ENCODE peak calls at places on chromosomes 4 and X, in four cellular contexts. H, L, W and O are unnamed samples.

GRCh38 chrX:108245462-108245861 is 153.9 kb downstream of the ATG4A start:
- DNase-seq in H (no peak), L (no peak), W (no peak), O (no peak)

GRCh38 chr4:122531514-122531913 is 75.0 kb upstream of the IL2 start:
- DNase-seq in H (no peak), L (no peak), W (no peak), O (no peak)

GRCh38 chr4:107248571-107248970 is 212.5 kb upstream of the DKK2 start:
- DNase-seq in H (no peak), L (no peak), W (no peak), O (no peak)

GRCh38 chrX:40465735-40466551 is 114.8 kb upstream of the ATP6AP2 start:
- DNase-seq in H (no peak), L (no peak), W (peak), O (no peak)

GRCh38 chrX:102126863-102127262 is 1.4 kb downstream of the TCEAL2 start:
- DNase-seq in H (no peak), L (no peak), W (no peak), O (no peak)

GRCh38 chr4:124641715-124642380 is 70.7 kb downstream of the ANKRD50 start:
- DNase-seq in H (no peak), L (no peak), W (peak), O (no peak)

GRCh38 chr4:76546282-76547166 is 111.5 kb downstream of the SHROOM3 start:
- DNase-seq in H (no peak), L (no peak), W (peak), O (no peak)

GRCh38 chrX:137354851-137355250 is 211.1 kb upstream of the ZIC3 start:
- DNase-seq in H (no peak), L (no peak), W (no peak), O (no peak)

GRCh38 chrX:150507251-150507856 is 61.1 kb upstream of the MTM1 start:
- DNase-seq in H (no peak), L (peak), W (no peak), O (no peak)

GRCh38 chr4:111883557-111883999 is 261.7 kb upstream of the FAM241A start:
- DNase-seq in H (no peak), L (no peak), W (peak), O (no peak)

GRCh38 chr4:76420901-76421581 is at the start of gene CCDC158:
- DNase-seq in H (no peak), L (no peak), W (no peak), O (peak)

GRCh38 chr4:3022112-3022511 is 52.2 kb downstream of the HTT-AS start:
- DNase-seq in H (no peak), L (no peak), W (no peak), O (no peak)

GRCh38 chr4:141605425-141605856 is 30.9 kb upstream of the IL15 start:
- DNase-seq in H (no peak), L (no peak), W (no peak), O (no peak)

GRCh38 chr4:141614878-141615586 is 21.4 kb upstream of the IL15 start:
- DNase-seq in H (no peak), L (no peak), W (no peak), O (no peak)

GRCh38 chr4:141610365-141610764 is 26.0 kb upstream of the IL15 start:
- DNase-seq in H (no peak), L (no peak), W (no peak), O (no peak)

GRCh38 chr4:141609243-141609642 is 27.1 kb upstream of the IL15 start:
- DNase-seq in H (no peak), L (no peak), W (no peak), O (no peak)
- TF ChIP-seq CTCF in H (no peak), L (no peak), W (no peak), O (no peak)

GRCh38 chr4:184232975-184233374 is 15.3 kb upstream of the ENPP6 start:
- DNase-seq in H (no peak), L (no peak), W (no peak), O (no peak)
- TF ChIP-seq CTCF in H (no peak), L (no peak), W (no peak), O (no peak)

DNA sequence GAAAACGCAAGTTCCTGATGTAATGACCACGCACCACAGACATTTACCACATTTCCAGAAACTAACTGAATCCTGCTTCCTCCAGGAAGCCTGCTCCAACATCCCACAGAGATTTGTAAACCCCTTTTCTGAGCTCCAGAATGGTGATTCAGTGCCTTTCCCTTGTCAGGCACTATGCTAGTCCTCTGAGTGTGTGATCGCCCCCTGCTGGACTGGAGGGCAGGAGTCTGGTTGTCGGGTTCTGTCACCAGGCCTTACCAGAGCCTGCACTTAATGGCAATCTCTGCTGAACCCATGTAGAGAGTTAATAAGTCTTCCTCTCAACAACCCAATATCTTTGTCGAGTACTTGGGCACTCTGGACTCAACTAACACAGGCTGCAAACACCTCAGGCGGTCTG is 14.5 kb upstream of the KDM5C start:
- DNase-seq in H (no peak), L (peak), W (no peak), O (peak)
- TF ChIP-seq CTCF in H (peak), L (no peak), W (no peak), O (peak)

DNA sequence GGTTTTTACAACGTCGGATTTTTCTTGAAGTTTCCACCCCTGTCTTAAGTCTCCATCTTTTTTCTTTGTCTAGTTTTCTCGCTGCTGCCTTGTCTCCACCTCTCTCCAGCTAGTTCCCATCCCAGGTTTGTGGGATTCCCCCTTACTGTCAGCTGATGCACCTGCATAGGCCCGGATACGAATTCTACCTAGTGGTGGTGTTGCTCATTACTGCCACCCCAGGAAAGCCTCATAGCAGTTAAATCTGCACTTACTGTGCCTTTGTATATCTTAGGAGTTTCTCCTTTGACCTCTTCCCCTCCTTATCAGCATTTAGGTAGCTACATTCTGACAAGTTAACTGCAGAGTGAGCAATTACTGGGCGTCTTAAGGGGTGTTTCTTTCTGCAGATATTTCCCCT is 1693.1 kb upstream of the TENM3 start:
- DNase-seq in H (no peak), L (no peak), W (no peak), O (no peak)
- TF ChIP-seq CTCF in H (no peak), L (no peak), W (no peak), O (no peak)

DNA sequence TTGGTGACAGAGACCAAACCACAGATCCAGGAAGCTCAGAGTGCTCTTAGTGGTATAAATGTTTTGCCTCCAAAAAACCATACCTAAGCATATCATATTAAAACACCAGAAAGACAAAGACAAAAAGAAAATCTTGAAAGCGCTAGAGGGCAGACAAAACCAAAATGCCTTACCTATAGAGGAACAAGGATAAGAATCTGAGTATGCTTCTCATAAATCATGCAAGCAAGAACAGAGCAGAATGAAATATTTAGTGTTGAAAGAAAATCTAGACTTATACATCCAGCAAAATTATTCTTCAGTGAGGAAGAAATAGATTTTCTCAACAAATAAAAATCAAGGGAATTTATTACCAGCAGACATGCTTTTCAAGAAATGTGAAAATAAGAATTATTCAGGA is 941.0 kb upstream of the INTU start:
- DNase-seq in H (no peak), L (no peak), W (no peak), O (no peak)
- TF ChIP-seq CTCF in H (no peak), L (no peak), W (no peak), O (no peak)

GRCh38 chrX:48957827-48958634 is 624 bp upstream of the OTUD5 start:
- DNase-seq in H (peak), L (peak), W (peak), O (peak)
- TF ChIP-seq CTCF in H (no peak), L (no peak), W (no peak), O (no peak)